ENCODE peak calls at places on chromosome 16, in four cellular contexts. B is stimulated activated CD4-positive, alpha-beta T cell treated with anti-CD3 and anti-CD28 coated beads, Interleukin-2, amount 100 ng/mL, for 48 hours; Q is HS-5; A is T1000. M is an unnamed sample.
A peak's percentile ranks its signal among the peaks of the same experiment; 100 is the strongest.

GRCh38 chr16:1979271-1980025 is 1.8 kb downstream of the NOXO1 start:
- DNase-seq in B (no peak), Q (no peak), A (no peak), M (peak; percentile 75)

GRCh38 chr16:30662449-30662848 is 4.2 kb downstream of the FBRS start:
- DNase-seq in A (no peak), Q (no peak), B (no peak), M (no peak)

GRCh38 chr16:79601092-79601977 is 798 bp upstream of the MAF start:
- DNase-seq in A (peak; percentile 7), B (no peak), Q (no peak), M (peak; percentile 48)

GRCh38 chr16:86395477-86395876 is 114.8 kb upstream of the FOXF1 start:
- DNase-seq in A (no peak), Q (no peak), B (no peak), M (no peak)

GRCh38 chr16:30369091-30369937 is 980 bp downstream of the TBC1D10B start:
- DNase-seq in A (no peak), B (no peak), Q (no peak), M (no peak)

GRCh38 chr16:74811911-74812310 is 37.3 kb upstream of the FA2H start:
- DNase-seq in A (no peak), B (no peak), Q (no peak), M (no peak)

GRCh38 chr16:76650579-76650978 is 373.4 kb downstream of the CNTNAP4 start:
- DNase-seq in B (no peak), A (no peak), Q (no peak), M (no peak)

GRCh38 chr16:55701442-55702319 is 45.9 kb downstream of the SLC6A2 start:
- DNase-seq in A (peak; percentile 14), B (peak; percentile 30), Q (peak; percentile 8), M (peak; percentile 32)

GRCh38 chr16:24497405-24497804 is 42.0 kb upstream of the RBBP6 start:
- DNase-seq in Q (no peak), B (no peak), A (no peak), M (no peak)

GRCh38 chr16:87582221-87582965 is 19.9 kb upstream of the JPH3 start:
- DNase-seq in A (peak; percentile 33), Q (no peak), B (no peak), M (no peak)

GRCh38 chr16:81971853-81972252 is 39.4 kb downstream of the SDR42E1 start:
- DNase-seq in B (no peak), Q (no peak), A (no peak), M (no peak)

GRCh38 chr16:67301080-67301757 is 21.9 kb downstream of the PLEKHG4 start:
- DNase-seq in Q (no peak), A (no peak), B (no peak), M (peak; percentile 39)

GRCh38 chr16:83762141-83763024 is 45.4 kb upstream of the HSBP1 start:
- DNase-seq in Q (no peak), B (no peak), A (no peak), M (no peak)

GRCh38 chr16:19595043-19595767 is 39.7 kb downstream of the VPS35L start:
- DNase-seq in B (no peak), Q (no peak), A (peak; percentile 30), M (no peak)

GRCh38 chr16:48370234-48370633 is 15.0 kb downstream of the SIAH1 start:
- DNase-seq in A (no peak), Q (no peak), B (no peak), M (no peak)

GRCh38 chr16:9062301-9062700 is 29.1 kb upstream of the HAPSTR1 start:
- DNase-seq in Q (no peak), A (no peak), B (no peak), M (no peak)

GRCh38 chr16:87457724-87458423 is 35.0 kb downstream of the ZCCHC14 start:
- DNase-seq in B (peak; percentile 36), A (peak; percentile 63), Q (peak; percentile 79), M (no peak)

GRCh38 chr16:85202631-85203461 is 90.6 kb upstream of the CIBAR2 start:
- DNase-seq in B (no peak), A (no peak), Q (no peak), M (no peak)

GRCh38 chr16:1078579-1079021 is 6.1 kb downstream of the SSTR5 start:
- DNase-seq in A (no peak), Q (peak; percentile 48), B (no peak), M (peak; percentile 91)

GRCh38 chr16:26050489-26050888 is 358.7 kb downstream of the HS3ST4 start:
- DNase-seq in Q (no peak), A (no peak), B (no peak), M (no peak)